ENCODE peak calls at places on chromosomes 7 and 10, in four cellular contexts. M is renal cortical epithelial cell; J is activated T-cell treated with anti-CD3 and anti-CD28 coated beads, Interleukin-2, amount 50 U/mL, for 24 hours; R is ovary. V is an unnamed sample.

GRCh38 chr10:102230264-102230860 is 4.3 kb downstream of the ELOVL3 start:
- DNase-seq in J (peak; percentile 65), R (peak; percentile 47), M (no peak), V (peak; percentile 43)

GRCh38 chr10:133397938-133398337 is 4.0 kb downstream of the MTG1 start:
- DNase-seq in M (no peak), R (no peak), J (no peak), V (no peak)

GRCh38 chr10:12556057-12556456 is 206.7 kb downstream of the CAMK1D start:
- DNase-seq in M (peak; percentile 94), R (no peak), J (no peak), V (no peak)

GRCh38 chr10:22605168-22605567 is 109.2 kb downstream of the PIP4K2A start:
- DNase-seq in J (no peak), M (peak; percentile 95), R (no peak), V (no peak)

GRCh38 chr10:88490216-88490980 is 92.7 kb downstream of the RNLS start:
- DNase-seq in M (no peak), J (no peak), R (no peak), V (no peak)

GRCh38 chr7:147982307-147982706 is 608.3 kb upstream of the C7orf33 start:
- DNase-seq in R (no peak), J (no peak), M (no peak), V (peak; percentile 38)

GRCh38 chr10:44384601-44385422 is at the start of gene CXCL12:
- DNase-seq in M (no peak), R (peak; percentile 65), J (peak; percentile 24), V (peak; percentile 34)

GRCh38 chr7:122743211-122743610 is 40.5 kb upstream of the RNF148 start:
- DNase-seq in M (no peak), R (no peak), J (no peak), V (no peak)

GRCh38 chr7:137953692-137954470 is 48.0 kb downstream of the CREB3L2 start:
- DNase-seq in M (peak; percentile 93), J (no peak), R (no peak), V (no peak)

GRCh38 chr7:22394739-22395138 is 37.8 kb upstream of the RAPGEF5 start:
- DNase-seq in R (no peak), M (no peak), J (no peak), V (no peak)

GRCh38 chr7:76262683-76263402 is 39.6 kb upstream of the HSPB1 start:
- DNase-seq in R (no peak), J (no peak), M (peak; percentile 49), V (peak; percentile 75)

GRCh38 chr7:78020131-78020873 is 221.7 kb downstream of the PHTF2 start:
- DNase-seq in M (peak; percentile 76), J (no peak), R (peak; percentile 62), V (peak; percentile 82)

GRCh38 chr10:34231441-34232180 is 583.5 kb downstream of the PARD3 start:
- DNase-seq in J (no peak), M (no peak), R (no peak), V (peak; percentile 60)

GRCh38 chr10:29804025-29804852 is 169.5 kb upstream of the SVIL start:
- DNase-seq in J (no peak), M (peak; percentile 98), R (no peak), V (no peak)

GRCh38 chr10:93876391-93876790 is 17.4 kb upstream of the SLC35G1 start:
- DNase-seq in J (no peak), M (no peak), R (no peak), V (no peak)

GRCh38 chr10:62414359-62414758 is 40.2 kb downstream of the ZNF365 start:
- DNase-seq in M (no peak), J (no peak), R (no peak), V (no peak)

GRCh38 chr10:35739998-35740397 is 97.9 kb upstream of the FZD8 start:
- DNase-seq in M (peak; percentile 75), J (no peak), R (no peak), V (no peak)

GRCh38 chr10:59674211-59674836 is 35.3 kb downstream of the SLC16A9 start:
- DNase-seq in M (peak; percentile 65), J (no peak), R (no peak), V (no peak)

GRCh38 chr7:155860840-155861479 is 48.7 kb upstream of the SHH start:
- DNase-seq in R (no peak), M (peak; percentile 86), J (no peak), V (peak; percentile 76)

GRCh38 chr7:156448918-156449317 is 191.7 kb upstream of the RNF32 start:
- DNase-seq in R (no peak), M (no peak), J (no peak), V (no peak)

GRCh38 chr10:24706479-24707118 is 17.1 kb downstream of the ARHGAP21 start:
- DNase-seq in M (peak; percentile 88), J (no peak), R (no peak), V (peak; percentile 24)

GRCh38 chr7:484365-485101 is 35.1 kb downstream of the PDGFA start:
- DNase-seq in J (no peak), M (no peak), R (no peak), V (no peak)

GRCh38 chr10:71527135-71527534 is 130.4 kb downstream of the CDH23 start:
- DNase-seq in M (peak; percentile 23), R (peak; percentile 56), J (no peak), V (peak; percentile 92)

GRCh38 chr7:135842446-135843175 is 94.0 kb upstream of the FAM180A start:
- DNase-seq in J (no peak), M (peak; percentile 65), R (no peak), V (no peak)

GRCh38 chr10:35770817-35771355 is 128.8 kb upstream of the FZD8 start:
- DNase-seq in M (no peak), R (no peak), J (no peak), V (no peak)

GRCh38 chr10:113499066-113499465 is 53.8 kb upstream of the HABP2 start:
- DNase-seq in J (no peak), M (no peak), R (no peak), V (no peak)

GRCh38 chr7:122695816-122696215 is 3.1 kb downstream of the RNF133 start:
- DNase-seq in M (no peak), J (no peak), R (no peak), V (no peak)

GRCh38 chr7:33706666-33707194 is 198.6 kb upstream of the BMPER start:
- DNase-seq in J (no peak), M (no peak), R (no peak), V (no peak)

GRCh38 chr7:32500922-32501341 is 5.6 kb downstream of the AVL9 start:
- DNase-seq in J (no peak), R (no peak), M (peak; percentile 76), V (no peak)

GRCh38 chr7:48274662-48275061 is 103.4 kb downstream of the ABCA13 start:
- DNase-seq in J (no peak), M (peak; percentile 9), R (no peak), V (no peak)

GRCh38 chr7:38512704-38513103 is 118.5 kb downstream of the AMPH start:
- DNase-seq in R (no peak), M (peak; percentile 2), J (no peak), V (no peak)

GRCh38 chr10:97040706-97041105 is 145.1 kb downstream of the SLIT1 start:
- DNase-seq in J (no peak), M (no peak), R (no peak), V (no peak)

GRCh38 chr10:103939498-103939897 is 21.5 kb upstream of the STN1 start:
- DNase-seq in J (no peak), R (no peak), M (no peak), V (no peak)

GRCh38 chr7:153440781-153441180 is 611.4 kb upstream of the DPP6 start:
- DNase-seq in J (no peak), R (no peak), M (no peak), V (peak; percentile 38)

V was measured in testis.